ENCODE peak calls at places on chromosome 22, in eight cellular contexts. A is CD8-positive, alpha-beta T cell; F is frontal cortex; X is fibroblast of lung; U is activated T-helper 1 cell treated with Interleukin-2 at 50 U/mL for 16 hours; N is NCI-H510A treated with DMSO at 0.1 percent for 48 hours; H is C1 segment of cervical spinal cord; B is ELF-1. Y is an unnamed sample.

GRCh38 chr22:26923498-26923897 is 266.1 kb downstream of the MIAT start:
- DNase-seq in A (no peak), F (no peak), X (no peak), U (no peak), N (no peak), H (no peak), B (no peak), Y (no peak)

GRCh38 chr22:50298937-50299656 is 8.3 kb downstream of the PLXNB2 start:
- DNase-seq in A (no peak), F (no peak), X (peak), U (no peak), N (no peak), H (no peak), B (peak), Y (no peak)

GRCh38 chr22:24706732-24707476 is 67.6 kb downstream of the PIWIL3 start:
- DNase-seq in A (no peak), F (no peak), X (no peak), U (no peak), N (no peak), H (no peak), B (no peak), Y (no peak)

GRCh38 chr22:30922151-30922611 is 46.4 kb downstream of the MORC2 start:
- DNase-seq in A (peak), F (no peak), X (peak), U (peak), N (no peak), H (peak), B (no peak), Y (peak)

GRCh38 chr22:27980424-27981148 is 61.5 kb upstream of the PITPNB start:
- DNase-seq in A (no peak), F (no peak), X (no peak), U (no peak), N (no peak), H (no peak), B (peak), Y (no peak)

GRCh38 chr22:49769691-49770315 is 57.9 kb downstream of the BRD1 start:
- DNase-seq in A (no peak), F (no peak), X (no peak), U (no peak), N (no peak), H (no peak), B (no peak), Y (no peak)

GRCh38 chr22:45903355-45904149 is 73.4 kb downstream of the WNT7B start:
- DNase-seq in A (no peak), F (no peak), X (peak), U (no peak), N (no peak), H (no peak), B (no peak), Y (peak)

GRCh38 chr22:16958475-16958874 is 49.5 kb downstream of the GAB4 start:
- DNase-seq in A (no peak), F (no peak), X (no peak), U (no peak), N (no peak), H (no peak), B (no peak), Y (no peak)